ENCODE peak calls at places on chromosomes 6 and 20, in four cellular contexts. A, D, Z and O are unnamed samples.

GRCh38 chr6:43493833-43494232 is 16.3 kb downstream of the LRRC73 start:
- DNase-seq in A (no peak), D (no peak), Z (no peak), O (peak; percentile 61)

GRCh38 chr6:9540534-9541126 is 874.2 kb downstream of the TFAP2A start:
- DNase-seq in A (peak; percentile 67), D (no peak), Z (peak; percentile 72), O (peak; percentile 19)

GRCh38 chr6:120010075-120010474 is 660.5 kb upstream of the MAN1A1 start:
- DNase-seq in A (no peak), D (no peak), Z (no peak), O (no peak)

GRCh38 chr6:109428889-109429477 is 11.4 kb downstream of the PPIL6 start:
- DNase-seq in A (peak; percentile 74), D (no peak), Z (no peak), O (no peak)

GRCh38 chr6:439681-440167 is 48.2 kb downstream of the IRF4 start:
- DNase-seq in A (no peak), D (no peak), Z (peak; percentile 38), O (no peak)

GRCh38 chr6:47103931-47104330 is 61.8 kb upstream of the ADGRF1 start:
- DNase-seq in A (peak; percentile 49), D (no peak), Z (no peak), O (peak; percentile 41)

GRCh38 chr6:63816979-63817436 is 181.4 kb downstream of the PHF3 start:
- DNase-seq in A (peak; percentile 27), D (no peak), Z (no peak), O (peak; percentile 33)

GRCh38 chr6:50185006-50185405 is 135.3 kb upstream of the DEFB112 start:
- DNase-seq in A (no peak), D (no peak), Z (peak; percentile 15), O (no peak)

GRCh38 chr6:122014961-122015360 is 384.5 kb upstream of the HSF2 start:
- DNase-seq in A (peak; percentile 90), D (no peak), Z (no peak), O (no peak)

GRCh38 chr6:12578751-12579150 is 137.8 kb upstream of the PHACTR1 start:
- DNase-seq in A (peak; percentile 74), D (no peak), Z (no peak), O (no peak)

GRCh38 chr20:46746972-46747371 is 37.5 kb downstream of the SLC2A10 start:
- DNase-seq in A (peak; percentile 71), D (no peak), Z (no peak), O (no peak)

GRCh38 chr6:99216959-99217358 is 132.5 kb downstream of the FAXC start:
- DNase-seq in A (no peak), D (no peak), Z (no peak), O (no peak)

GRCh38 chr20:56867128-56867527 is 238.0 kb downstream of the TFAP2C start:
- DNase-seq in A (no peak), D (no peak), Z (no peak), O (no peak)

GRCh38 chr20:8361008-8361652 is 229.1 kb downstream of the PLCB1 start:
- DNase-seq in A (peak; percentile 58), D (peak; percentile 19), Z (no peak), O (no peak)

GRCh38 chr6:42338573-42339218 is 113.0 kb downstream of the TRERF1 start:
- DNase-seq in A (peak; percentile 99), D (no peak), Z (no peak), O (no peak)

GRCh38 chr6:45388328-45388727 is 10.6 kb upstream of the SUPT3H start:
- DNase-seq in A (peak; percentile 45), D (no peak), Z (no peak), O (no peak)

GRCh38 chr6:90790696-90791095 is 203.8 kb upstream of the MAP3K7 start:
- DNase-seq in A (peak; percentile 86), D (no peak), Z (no peak), O (no peak)

GRCh38 chr6:30727920-30728605 is 7.9 kb downstream of the TUBB start:
- DNase-seq in A (peak; percentile 71), D (no peak), Z (no peak), O (no peak)

GRCh38 chr6:156262014-156262413 is 515.2 kb upstream of the ARID1B start:
- DNase-seq in A (no peak), D (no peak), Z (no peak), O (no peak)

GRCh38 chr6:165884813-165885765 is 222.0 kb upstream of the PDE10A start:
- DNase-seq in A (peak; percentile 68), D (peak; percentile 83), Z (peak; percentile 74), O (peak; percentile 47)

GRCh38 chr6:13005994-13006393 is 289.4 kb downstream of the PHACTR1 start:
- DNase-seq in A (no peak), D (no peak), Z (no peak), O (no peak)

GRCh38 chr6:151060096-151060741 is 179.5 kb upstream of the AKAP12 start:
- DNase-seq in A (peak; percentile 96), D (no peak), Z (no peak), O (no peak)

GRCh38 chr20:48727226-48727625 is 100.6 kb downstream of the PREX1 start:
- DNase-seq in A (no peak), D (no peak), Z (no peak), O (no peak)

GRCh38 chr20:18041462-18041861 is 16.3 kb downstream of the OVOL2 start:
- DNase-seq in A (no peak), D (no peak), Z (no peak), O (no peak)

GRCh38 chr20:54122189-54122588 is 51.6 kb downstream of the CYP24A1 start:
- DNase-seq in A (peak; percentile 68), D (no peak), Z (no peak), O (no peak)

GRCh38 chr6:72420409-72420808 is 201.5 kb upstream of the KCNQ5 start:
- DNase-seq in A (no peak), D (no peak), Z (no peak), O (no peak)

GRCh38 chr6:13655700-13656099 is 40.6 kb downstream of the NOL7 start:
- DNase-seq in A (no peak), D (no peak), Z (no peak), O (no peak)

GRCh38 chr20:57749131-57749690 is 39.4 kb upstream of the PMEPA1 start:
- DNase-seq in A (no peak), D (no peak), Z (no peak), O (peak; percentile 16)

GRCh38 chr6:548517-548916 is 108.4 kb downstream of the HUS1B start:
- DNase-seq in A (no peak), D (no peak), Z (no peak), O (no peak)

GRCh38 chr6:151614630-151615029 is 120.8 kb downstream of the CCDC170 start:
- DNase-seq in A (no peak), D (no peak), Z (no peak), O (no peak)

GRCh38 chr6:14857501-14857900 is 388.4 kb upstream of the JARID2 start:
- DNase-seq in A (no peak), D (no peak), Z (no peak), O (no peak)

GRCh38 chr6:117263353-117263927 is 1.9 kb upstream of the VGLL2 start:
- DNase-seq in A (no peak), D (no peak), Z (no peak), O (no peak)

GRCh38 chr6:99613398-99613704 is 6.7 kb downstream of the PRDM13 start:
- DNase-seq in A (peak; percentile 18), D (no peak), Z (peak; percentile 56), O (no peak)

GRCh38 chr20:62028384-62028783 is 37.3 kb downstream of the TAF4 start:
- DNase-seq in A (no peak), D (no peak), Z (no peak), O (no peak)

GRCh38 chr6:35148167-35148741 is 7.1 kb upstream of the TCP11 start:
- DNase-seq in A (peak; percentile 77), D (no peak), Z (no peak), O (no peak)

GRCh38 chr20:39123161-39123560 is 161.0 kb downstream of the DHX35 start:
- DNase-seq in A (no peak), D (no peak), Z (no peak), O (no peak)

GRCh38 chr6:51959744-51960383 is 127.5 kb downstream of the PKHD1 start:
- DNase-seq in A (peak; percentile 59), D (peak; percentile 79), Z (peak; percentile 70), O (peak; percentile 51)

GRCh38 chr6:158329531-158329930 is 17.3 kb downstream of the TULP4 start:
- DNase-seq in A (no peak), D (no peak), Z (no peak), O (no peak)